ENCODE peak calls at places on chromosome 7, in five cellular contexts. S, U, N, M and F are unnamed samples.

GRCh38 chr7:43648725-43649406 is 66.0 kb downstream of the STK17A start:
- DNase-seq in S (no peak), U (no peak), N (peak; percentile 35), M (peak; percentile 56), F (peak; percentile 83)

GRCh38 chr7:47543659-47544058 is 38.3 kb downstream of the TNS3 start:
- DNase-seq in S (no peak), U (no peak), N (no peak), M (no peak), F (no peak)

GRCh38 chr7:123615344-123615743 is 13.7 kb downstream of the ASB15 start:
- DNase-seq in S (no peak), U (no peak), N (no peak), M (no peak), F (peak; percentile 20)

GRCh38 chr7:45021604-45022296 is 21.7 kb downstream of the CCM2 start:
- DNase-seq in S (no peak), U (no peak), N (no peak), M (no peak), F (peak; percentile 38)

GRCh38 chr7:7157177-7157886 is 25.0 kb upstream of the C1GALT1 start:
- DNase-seq in S (no peak), U (no peak), N (no peak), M (peak; percentile 39), F (peak; percentile 79)

GRCh38 chr7:71361633-71362032 is 229.7 kb downstream of the GALNT17 start:
- DNase-seq in S (no peak), U (no peak), N (no peak), M (no peak), F (no peak)

GRCh38 chr7:99127636-99128035 is 16.3 kb downstream of the SMURF1 start:
- DNase-seq in S (no peak), U (no peak), N (no peak), M (no peak), F (no peak)

GRCh38 chr7:134742688-134743350 is 36.6 kb upstream of the CALD1 start:
- DNase-seq in S (no peak), U (no peak), N (no peak), M (no peak), F (peak; percentile 74)

GRCh38 chr7:10889266-10889898 is 84.3 kb upstream of the PHF14 start:
- DNase-seq in S (peak; percentile 12), U (no peak), N (no peak), M (peak; percentile 17), F (peak; percentile 20)

GRCh38 chr7:1815051-1815481 is 145.0 kb downstream of the ELFN1 start:
- DNase-seq in S (no peak), U (no peak), N (no peak), M (no peak), F (no peak)

GRCh38 chr7:14931511-14932215 is 29.1 kb upstream of the DGKB start:
- DNase-seq in S (no peak), U (no peak), N (no peak), M (no peak), F (no peak)

GRCh38 chr7:134024729-134025128 is 102.4 kb upstream of the LRGUK start:
- DNase-seq in S (no peak), U (no peak), N (no peak), M (no peak), F (no peak)

GRCh38 chr7:81447351-81447952 is 322.4 kb downstream of the HGF start:
- DNase-seq in S (no peak), U (no peak), N (no peak), M (no peak), F (peak; percentile 63)

GRCh38 chr7:50641442-50642405 is 76.5 kb upstream of the DDC start:
- DNase-seq in S (no peak), U (no peak), N (peak; percentile 26), M (no peak), F (no peak)

GRCh38 chr7:36161996-36162395 is 8.9 kb downstream of the EEPD1 start:
- DNase-seq in S (no peak), U (no peak), N (no peak), M (no peak), F (no peak)

GRCh38 chr7:23930312-23930711 is 220.3 kb downstream of the STK31 start:
- DNase-seq in S (no peak), U (no peak), N (no peak), M (no peak), F (no peak)

GRCh38 chr7:92634924-92635519 is 44.8 kb upstream of the FAM133B start:
- DNase-seq in S (no peak), U (no peak), N (no peak), M (no peak), F (peak; percentile 53)

GRCh38 chr7:668139-668871 is 58.2 kb upstream of the DNAAF5 start:
- DNase-seq in S (no peak), U (no peak), N (no peak), M (no peak), F (peak; percentile 69)

GRCh38 chr7:666454-667292 is 59.8 kb upstream of the DNAAF5 start:
- DNase-seq in S (no peak), U (no peak), N (no peak), M (no peak), F (no peak)

GRCh38 chr7:664402-664775 is 62.1 kb upstream of the DNAAF5 start:
- DNase-seq in S (no peak), U (no peak), N (no peak), M (no peak), F (no peak)

GRCh38 chr7:665251-665650 is 61.2 kb upstream of the DNAAF5 start:
- DNase-seq in S (no peak), U (no peak), N (no peak), M (no peak), F (no peak)

GRCh38 chr7:665751-666453 is 60.6 kb upstream of the DNAAF5 start:
- DNase-seq in S (no peak), U (no peak), N (no peak), M (no peak), F (no peak)
- TF ChIP-seq CTCF in S (no peak), U (no peak), N (no peak), M (no peak), F (peak; percentile 43)

GRCh38 chr7:138979988-138980574 is 1.1 kb downstream of the KIAA1549 start:
- DNase-seq in S (no peak), U (no peak), N (no peak), M (no peak), F (peak; percentile 16)

GRCh38 chr7:138982204-138982623 is 1.0 kb upstream of the KIAA1549 start:
- DNase-seq in S (no peak), U (no peak), N (no peak), M (no peak), F (no peak)

GRCh38 chr7:138979226-138979979 is 1.8 kb downstream of the KIAA1549 start:
- DNase-seq in S (no peak), U (no peak), N (no peak), M (no peak), F (peak; percentile 27)

GRCh38 chr7:138980575-138981285 is 459 bp downstream of the KIAA1549 start:
- DNase-seq in S (peak; percentile 40), U (peak; percentile 34), N (no peak), M (peak; percentile 21), F (no peak)

DNA sequence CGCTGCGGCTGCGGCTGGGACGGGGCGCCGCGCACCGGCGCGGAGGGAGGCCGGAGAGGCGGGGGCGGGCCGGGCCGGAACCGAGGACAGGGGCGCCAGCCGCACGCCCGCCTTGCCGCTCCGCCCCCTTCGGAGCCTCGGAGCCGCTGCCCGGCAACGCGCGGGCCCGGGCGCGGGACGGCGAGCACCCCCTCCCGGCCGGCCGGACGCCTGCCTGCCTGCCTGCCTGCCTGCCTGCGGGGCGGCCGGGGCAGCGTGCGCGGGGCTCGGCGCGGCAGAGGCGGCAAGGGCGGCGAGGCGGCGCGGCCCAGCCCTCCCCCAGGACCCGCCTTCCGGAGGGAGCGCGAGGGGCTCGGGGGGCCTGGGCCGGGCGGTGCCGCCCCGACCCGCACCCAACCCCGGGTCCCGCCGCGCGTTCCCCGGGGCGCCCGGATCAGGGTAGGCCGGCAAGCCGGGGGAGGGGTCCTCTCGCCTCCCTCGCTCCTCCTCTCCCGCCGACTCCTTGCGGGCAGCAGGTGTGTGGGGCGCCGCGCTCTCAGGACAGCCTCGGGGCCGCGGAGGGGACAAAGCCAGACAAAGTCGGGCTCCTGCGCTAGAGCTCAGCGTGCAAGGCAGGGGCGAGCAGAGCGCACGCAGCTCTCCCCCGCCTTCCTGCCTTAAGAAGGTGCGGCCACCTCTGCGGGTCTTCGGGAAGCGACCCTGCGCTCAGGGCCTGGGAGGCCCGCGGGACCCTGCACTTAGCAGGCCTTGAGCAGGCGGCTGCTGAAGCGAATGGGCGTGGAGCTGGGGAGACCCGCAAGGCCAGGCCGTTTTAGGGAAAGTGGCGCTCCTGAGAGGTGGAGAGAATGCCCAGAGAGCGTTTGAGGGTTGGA is at the start of gene KIAA1549:
- DNase-seq in S (peak; percentile 51), U (peak; percentile 59), N (peak; percentile 41), M (peak; percentile 44), F (peak; percentile 54)
- TF ChIP-seq CTCF in S (peak; percentile 33), U (no peak), N (no peak), M (no peak), F (no peak)

GRCh38 chr7:118250860-118251494 is 26.5 kb downstream of the ANKRD7 start:
- DNase-seq in S (no peak), U (no peak), N (no peak), M (no peak), F (no peak)
- TF ChIP-seq CTCF in S (peak; percentile 59), U (peak; percentile 67), N (no peak), M (no peak), F (peak; percentile 59)

DNA sequence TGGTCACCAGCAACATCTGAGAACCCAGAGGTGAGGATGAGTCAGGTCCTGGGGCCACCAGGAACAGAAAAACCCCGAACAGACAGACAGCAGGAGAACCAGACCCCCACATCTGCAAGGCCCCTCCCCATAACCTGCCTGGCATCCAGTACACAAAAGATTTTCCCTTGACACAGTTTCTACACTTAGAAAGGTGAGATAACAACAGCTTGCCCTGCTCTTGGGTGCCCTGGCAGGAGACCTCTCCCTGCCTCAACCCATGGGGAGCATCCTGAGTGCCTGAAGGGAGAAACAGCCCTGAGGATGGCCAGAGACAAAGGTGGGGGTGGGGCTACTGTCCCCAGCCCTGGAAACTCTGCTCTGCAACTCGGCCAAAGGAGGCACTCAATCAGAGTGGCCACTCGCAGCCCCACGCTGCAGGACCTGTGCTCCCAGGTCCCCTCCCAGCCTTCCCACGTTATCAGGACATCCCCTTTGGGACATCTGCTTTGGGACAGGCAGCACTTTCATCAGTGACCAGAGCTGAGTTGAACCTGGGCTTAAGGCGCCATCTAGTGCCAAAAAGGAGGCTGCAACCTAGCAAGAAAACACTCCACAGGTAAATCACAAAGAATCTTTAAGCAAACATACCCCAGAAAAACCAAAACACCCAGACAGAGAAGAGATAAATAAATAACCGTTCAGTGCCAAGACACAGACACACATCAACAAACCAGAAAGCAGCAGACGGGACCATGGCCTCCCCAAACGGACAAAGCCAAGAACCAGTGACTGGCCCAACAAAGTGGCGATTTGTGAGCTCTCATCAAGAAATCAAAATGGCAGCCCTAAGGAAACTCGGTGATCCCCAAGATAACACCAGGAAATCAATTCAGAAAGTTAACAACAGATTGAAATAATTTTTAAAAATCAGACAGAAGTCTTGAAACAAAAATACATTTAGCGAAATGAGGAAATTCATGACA is 233.7 kb downstream of the PTPRN2 start:
- DNase-seq in S (peak; percentile 49), U (no peak), N (no peak), M (no peak), F (peak; percentile 11)
- TF ChIP-seq CTCF in S (peak; percentile 77), U (no peak), N (no peak), M (no peak), F (peak; percentile 66)

GRCh38 chr7:78095549-78095948 is 297.0 kb downstream of the PHTF2 start:
- DNase-seq in S (no peak), U (no peak), N (no peak), M (no peak), F (peak; percentile 77)
- TF ChIP-seq CTCF in S (no peak), U (no peak), N (no peak), M (no peak), F (peak; percentile 69)

GRCh38 chr7:127158659-127159058 is 94.1 kb downstream of the GRM8 start:
- DNase-seq in S (no peak), U (no peak), N (no peak), M (no peak), F (no peak)
- TF ChIP-seq CTCF in S (peak; percentile 47), U (no peak), N (no peak), M (no peak), F (peak; percentile 23)